ENCODE peak calls at places on chromosome 10, in four cellular contexts. J is ovary, D is GM23338, F is Peyer's patch. R is an unnamed sample.
A peak's percentile ranks its signal among the peaks of the same experiment; 100 is the strongest.

GRCh38 chr10:116737582-116738358 is 4.6 kb downstream of the HSPA12A start:
- DNase-seq in J (no peak), D (peak; percentile 60), F (no peak), R (no peak)

GRCh38 chr10:48606530-48607355 is 1.9 kb upstream of the ARHGAP22 start:
- DNase-seq in J (no peak), D (no peak), F (peak; percentile 54), R (no peak)

GRCh38 chr10:73641272-73642060 is at the start of gene MYOZ1:
- DNase-seq in J (no peak), D (peak; percentile 18), F (no peak), R (no peak)

GRCh38 chr10:3066317-3066931 is 924 bp upstream of the PFKP start:
- DNase-seq in J (no peak), D (peak; percentile 41), F (no peak), R (no peak)

GRCh38 chr10:12063483-12063818 is 5.3 kb upstream of the DHTKD1 start:
- DNase-seq in J (no peak), D (no peak), F (no peak), R (no peak)

GRCh38 chr10:97002670-97003069 is 170.6 kb downstream of the LCOR start:
- DNase-seq in J (no peak), D (no peak), F (no peak), R (no peak)

GRCh38 chr10:12707461-12708185 is 293.9 kb downstream of the CCDC3 start:
- DNase-seq in J (peak; percentile 61), D (peak; percentile 70), F (no peak), R (no peak)

GRCh38 chr10:68235111-68235510 is 3.2 kb upstream of the ATOH7 start:
- DNase-seq in J (no peak), D (no peak), F (no peak), R (no peak)

GRCh38 chr10:778626-779330 is 89.3 kb upstream of the DIP2C start:
- DNase-seq in J (no peak), D (no peak), F (no peak), R (no peak)

GRCh38 chr10:14009315-14010082 is 321.2 kb downstream of the FRMD4A start:
- DNase-seq in J (no peak), D (no peak), F (peak; percentile 73), R (no peak)

GRCh38 chr10:86265236-86265876 is 101.2 kb downstream of the GRID1 start:
- DNase-seq in J (no peak), D (no peak), F (peak; percentile 28), R (no peak)

GRCh38 chr10:119231654-119232053 is 24.3 kb downstream of the GRK5 start:
- DNase-seq in J (no peak), D (no peak), F (no peak), R (no peak)
- H3K4me1 ChIP-seq in J (peaks cover 14% of the 10 kb centered on the region), D (peaks cover 7% of the 10 kb centered on the region), F (peaks cover 30% of the 10 kb centered on the region), R (no peaks in the 10 kb centered on the region)

DNA sequence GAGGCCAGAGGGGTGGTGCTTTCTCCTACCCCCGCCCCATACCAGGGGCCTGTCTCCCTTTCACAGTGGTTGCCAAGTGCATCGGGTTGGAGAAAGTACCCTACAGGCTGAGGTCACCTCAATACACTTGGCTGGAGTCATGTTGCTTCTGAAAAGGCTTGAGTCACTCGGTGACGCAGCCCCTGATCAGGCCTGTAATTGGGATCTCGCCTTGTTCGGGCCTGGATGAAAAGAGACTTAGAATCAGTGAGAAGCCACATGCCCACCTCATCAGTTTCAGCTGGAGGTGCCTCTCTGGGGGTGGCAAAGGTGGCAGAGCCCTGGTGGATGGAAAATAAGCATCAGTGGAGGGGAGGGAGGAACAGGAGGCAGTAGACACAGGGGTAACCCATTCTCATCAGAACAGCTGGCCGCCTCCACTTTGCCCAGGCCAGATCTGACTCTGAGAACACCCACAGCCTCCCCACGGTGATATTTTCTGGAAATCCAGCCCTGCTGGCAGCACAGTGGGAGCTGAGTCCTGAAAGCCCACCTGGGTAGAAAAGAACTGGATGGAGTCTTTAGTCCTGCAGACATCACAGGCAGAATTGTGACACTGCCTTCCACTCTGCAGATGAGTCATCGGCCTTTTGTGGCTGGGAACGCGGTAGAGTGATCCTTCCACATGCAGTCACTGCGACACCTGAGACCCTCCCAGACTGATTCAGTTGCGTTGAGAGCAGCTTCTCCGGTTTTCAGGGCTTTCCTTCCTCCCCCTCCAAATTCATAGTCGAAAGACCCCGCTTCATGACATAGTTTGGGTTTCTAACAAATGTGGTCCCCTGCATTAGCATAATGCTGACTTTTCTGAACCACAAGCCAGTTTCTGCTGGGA is 108.0 kb downstream of the GRK5 start:
- DNase-seq in J (no peak), D (peak; percentile 43), F (peak; percentile 72), R (no peak)
- H3K4me1 ChIP-seq in J (peaks cover 22% of the 10 kb centered on the region), D (peaks cover 23% of the 10 kb centered on the region), F (peaks cover 36% of the 10 kb centered on the region), R (no peaks in the 10 kb centered on the region)

GRCh38 chr10:78316451-78316931 is 282.8 kb downstream of the RPS24 start:
- DNase-seq in J (no peak), D (no peak), F (peak; percentile 39), R (peak; percentile 4)
- H3K4me1 ChIP-seq in J (peaks cover 9% of the 10 kb centered on the region), D (peaks cover 3% of the 10 kb centered on the region), F (peaks cover 11% of the 10 kb centered on the region), R (no peaks in the 10 kb centered on the region)

DNA sequence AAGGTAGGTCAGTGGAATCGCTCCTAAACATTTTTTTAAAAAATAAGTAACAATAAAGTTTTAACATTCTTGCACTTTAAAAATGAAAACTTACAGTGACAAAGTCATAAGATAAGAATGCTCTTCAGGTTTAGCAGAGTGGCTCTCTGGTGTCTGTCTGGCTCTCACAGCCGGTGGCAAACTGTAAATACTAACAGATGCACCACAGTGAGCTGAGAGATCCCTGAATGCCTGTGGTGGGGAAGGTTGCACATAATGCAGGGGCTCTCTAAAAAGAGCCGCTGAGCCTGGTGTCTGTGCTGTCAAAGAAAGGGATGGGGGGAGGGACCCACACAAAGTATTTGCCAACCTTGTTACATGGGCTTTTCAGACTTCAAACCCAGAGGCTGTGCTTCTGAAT is 498.3 kb downstream of the CCSER2 start:
- DNase-seq in J (no peak), D (no peak), F (no peak), R (no peak)
- H3K4me1 ChIP-seq in J (no peaks in the 10 kb centered on the region), D (no peaks in the 10 kb centered on the region), F (no peaks in the 10 kb centered on the region), R (no peaks in the 10 kb centered on the region)

GRCh38 chr10:132988988-132989387 is 46.6 kb upstream of the CFAP46 start:
- DNase-seq in J (no peak), D (no peak), F (no peak), R (no peak)

GRCh38 chr10:132987671-132988571 is 45.6 kb upstream of the CFAP46 start:
- DNase-seq in J (no peak), D (no peak), F (no peak), R (no peak)

GRCh38 chr10:132991706-132992432 is 49.5 kb upstream of the CFAP46 start:
- DNase-seq in J (no peak), D (no peak), F (no peak), R (no peak)

GRCh38 chr10:132990684-132991545 is 48.5 kb upstream of the CFAP46 start:
- DNase-seq in J (no peak), D (no peak), F (no peak), R (no peak)

GRCh38 chr10:132989476-132990415 is 47.4 kb upstream of the CFAP46 start:
- DNase-seq in J (no peak), D (no peak), F (no peak), R (no peak)
- H3K4me1 ChIP-seq in J (peaks cover 4% of the 10 kb centered on the region), D (no peaks in the 10 kb centered on the region), F (no peaks in the 10 kb centered on the region), R (no peaks in the 10 kb centered on the region)

GRCh38 chr10:127046975-127047877 is 142.0 kb downstream of the DOCK1 start:
- DNase-seq in J (no peak), D (no peak), F (no peak), R (no peak)

GRCh38 chr10:127040756-127041155 is 135.5 kb downstream of the DOCK1 start:
- DNase-seq in J (no peak), D (no peak), F (no peak), R (no peak)

GRCh38 chr10:127043312-127043711 is 138.1 kb downstream of the DOCK1 start:
- DNase-seq in J (no peak), D (no peak), F (no peak), R (no peak)

GRCh38 chr10:127041561-127041960 is 136.3 kb downstream of the DOCK1 start:
- DNase-seq in J (no peak), D (no peak), F (no peak), R (no peak)

DNA sequence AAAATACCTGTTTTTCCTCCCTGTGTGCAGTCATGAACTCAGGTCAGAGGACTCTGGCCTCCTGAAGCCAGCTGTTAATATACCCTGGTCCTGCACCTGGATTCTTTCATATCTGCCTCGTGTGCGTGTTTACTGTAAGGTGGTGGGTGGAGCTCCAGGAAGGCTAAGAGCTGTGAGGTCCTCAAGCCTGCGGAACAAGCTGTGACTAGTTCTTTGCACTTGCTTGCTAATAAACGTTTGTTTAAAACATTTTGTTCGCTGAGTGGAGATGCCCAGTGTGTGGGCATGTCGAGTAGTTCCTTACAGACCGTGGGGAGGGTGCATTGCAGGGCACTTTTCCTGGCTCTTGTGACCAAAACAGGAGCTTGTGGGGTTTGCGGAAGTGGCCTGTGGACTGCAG is 139.0 kb downstream of the DOCK1 start:
- DNase-seq in J (no peak), D (no peak), F (peak; percentile 64), R (peak; percentile 85)
- H3K4me1 ChIP-seq in J (peaks cover 2% of the 10 kb centered on the region), D (no peaks in the 10 kb centered on the region), F (no peaks in the 10 kb centered on the region), R (peaks cover 5% of the 10 kb centered on the region)

DNA sequence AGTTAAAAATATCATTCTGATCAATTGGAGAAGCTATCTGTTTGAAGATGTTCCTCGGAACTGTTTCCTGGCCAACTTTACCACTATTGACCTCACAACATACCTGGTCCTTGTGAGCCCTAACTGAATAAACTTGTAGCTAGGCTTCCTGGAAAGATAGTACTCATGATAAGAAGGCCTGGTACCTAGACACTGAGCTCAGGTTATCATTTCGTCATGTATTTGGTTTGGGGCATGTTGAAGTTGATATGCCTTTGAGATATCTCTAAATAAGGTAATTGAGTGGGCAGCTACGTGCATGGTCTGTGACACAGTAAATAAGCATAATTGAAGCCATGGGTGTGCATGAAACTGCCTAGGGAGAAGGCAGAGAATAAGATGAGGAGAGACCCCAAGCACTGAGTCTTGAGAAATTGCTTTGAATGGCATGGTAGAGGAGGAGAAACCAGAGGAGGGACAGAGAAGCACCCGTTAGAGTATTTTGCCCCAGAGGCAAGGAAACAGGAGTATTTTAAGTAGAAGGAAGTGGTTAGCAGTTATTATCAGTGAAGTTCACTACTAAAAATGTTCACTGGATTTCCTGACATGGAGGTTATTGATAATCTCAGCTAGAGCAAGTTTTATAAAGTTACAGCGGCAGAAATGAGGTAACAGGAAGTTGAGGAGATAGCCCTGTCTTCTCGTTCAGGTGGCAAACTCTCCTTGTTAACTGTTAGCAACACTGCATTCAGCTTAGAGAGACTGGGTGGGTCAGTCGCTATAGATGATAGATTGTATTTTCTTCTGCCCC is 55.6 kb downstream of the CC2D2B start:
- DNase-seq in J (no peak), D (no peak), F (no peak), R (no peak)
- H3K4me1 ChIP-seq in J (no peaks in the 10 kb centered on the region), D (no peaks in the 10 kb centered on the region), F (no peaks in the 10 kb centered on the region), R (no peaks in the 10 kb centered on the region)

GRCh38 chr10:80205478-80206276 is at the start of gene ANXA11:
- DNase-seq in J (peak; percentile 85), D (peak; percentile 87), F (peak; percentile 95), R (peak; percentile 84)

GRCh38 chr10:80204801-80205477 is 398 bp downstream of the ANXA11 start:
- DNase-seq in J (no peak), D (peak; percentile 60), F (peak; percentile 68), R (no peak)

GRCh38 chr10:80203835-80204148 is 1.5 kb downstream of the ANXA11 start:
- DNase-seq in J (no peak), D (no peak), F (peak; percentile 80), R (no peak)

GRCh38 chr10:80202934-80203834 is 2.2 kb downstream of the ANXA11 start:
- DNase-seq in J (peak; percentile 70), D (peak; percentile 65), F (peak; percentile 88), R (peak; percentile 58)

GRCh38 chr10:80204193-80204714 is 1.1 kb downstream of the ANXA11 start:
- DNase-seq in J (no peak), D (peak; percentile 74), F (peak; percentile 79), R (no peak)
- H3K4me1 ChIP-seq in J (peaks cover 26% of the 10 kb centered on the region), D (peaks cover 46% of the 10 kb centered on the region), F (peaks cover 60% of the 10 kb centered on the region), R (peaks cover 12% of the 10 kb centered on the region)